ENCODE peak calls at places on chromosomes 16 and 17, in four cellular contexts. V, R, U and Q are unnamed samples.
A peak's percentile ranks its signal among the peaks of the same experiment; 100 is the strongest.

GRCh38 chr17:77864234-77865108 is 94.0 kb upstream of the TNRC6C start:
- DNase-seq in V (no peak), R (no peak), U (no peak), Q (no peak)

GRCh38 chr17:59124665-59125064 is 18.0 kb upstream of the TRIM37 start:
- DNase-seq in V (no peak), R (no peak), U (no peak), Q (no peak)

GRCh38 chr16:55236655-55237054 is 87.3 kb upstream of the IRX6 start:
- DNase-seq in V (no peak), R (no peak), U (no peak), Q (no peak)

GRCh38 chr17:36849871-36850348 is 87.4 kb upstream of the LHX1 start:
- DNase-seq in V (no peak), R (no peak), U (no peak), Q (no peak)

GRCh38 chr17:72465191-72466024 is 344.6 kb downstream of the SOX9 start:
- DNase-seq in V (no peak), R (no peak), U (peak; percentile 97), Q (peak; percentile 60)

GRCh38 chr16:15950167-15950854 is 895 bp downstream of the ABCC1 start:
- DNase-seq in V (peak; percentile 85), R (no peak), U (peak; percentile 9), Q (peak; percentile 19)

GRCh38 chr17:48746916-48747444 is 18.4 kb upstream of the HOXB13 start:
- DNase-seq in V (no peak), R (no peak), U (no peak), Q (no peak)

GRCh38 chr17:45228121-45228941 is 6.6 kb downstream of the FMNL1 start:
- DNase-seq in V (peak; percentile 73), R (no peak), U (no peak), Q (no peak)

GRCh38 chr16:78775161-78775561 is 675.7 kb downstream of the WWOX start:
- DNase-seq in V (no peak), R (no peak), U (no peak), Q (no peak)

GRCh38 chr16:66342294-66342900 is 24.1 kb upstream of the CDH5 start:
- DNase-seq in V (no peak), R (no peak), U (no peak), Q (no peak)

GRCh38 chr16:11175850-11176341 is 80.1 kb downstream of the SOCS1 start:
- DNase-seq in V (no peak), R (no peak), U (no peak), Q (no peak)

GRCh38 chr17:82684207-82684903 is 14.1 kb downstream of the RAB40B start:
- DNase-seq in V (no peak), R (no peak), U (no peak), Q (no peak)

GRCh38 chr17:5533486-5534315 is 47.3 kb downstream of the MIS12 start:
- DNase-seq in V (no peak), R (no peak), U (no peak), Q (no peak)

GRCh38 chr17:55642741-55643140 is 79.9 kb downstream of the TMEM100 start:
- DNase-seq in V (no peak), R (no peak), U (no peak), Q (no peak)

GRCh38 chr17:66863820-66864219 is 28.9 kb downstream of the CACNG5 start:
- DNase-seq in V (no peak), R (no peak), U (no peak), Q (no peak)

GRCh38 chr16:85616608-85617311 is 3.6 kb downstream of the GSE1 start:
- DNase-seq in V (no peak), R (no peak), U (no peak), Q (no peak)

GRCh38 chr17:31629696-31630470 is 229.2 kb downstream of the COPRS start:
- DNase-seq in V (no peak), R (no peak), U (no peak), Q (no peak)

GRCh38 chr17:2090804-2091534 is 36.1 kb downstream of the HIC1 start:
- DNase-seq in V (no peak), R (no peak), U (no peak), Q (no peak)

GRCh38 chr16:70740919-70741778 is 55.3 kb upstream of the MTSS2 start:
- DNase-seq in V (no peak), R (no peak), U (no peak), Q (no peak)

GRCh38 chr17:49217651-49218413 is 7.3 kb downstream of the ABI3 start:
- DNase-seq in V (peak; percentile 83), R (no peak), U (no peak), Q (no peak)